ENCODE peak calls at places on chromosomes 12 and 14, in five cellular contexts. N is central memory CD4-positive, alpha-beta T cell; E is PC-9; G is EH; F is psoas muscle. J is an unnamed sample.

GRCh38 chr14:20661197-20661596 is 19.7 kb upstream of the OR6S1 start:
- DNase-seq in N (no peak), F (no peak), E (no peak), G (no peak), J (no peak)

GRCh38 chr12:54019924-54020586 is 8.2 kb upstream of the HOXC6 start:
- DNase-seq in E (no peak), G (peak; percentile 71), N (no peak), F (no peak), J (no peak)

GRCh38 chr14:36518586-36519430 is 1.2 kb downstream of the NKX2-1 start:
- DNase-seq in G (no peak), F (no peak), N (no peak), E (no peak), J (no peak)

GRCh38 chr12:65891987-65892481 is 67.8 kb downstream of the HMGA2 start:
- DNase-seq in E (peak; percentile 59), N (no peak), G (peak; percentile 100), F (peak; percentile 75), J (peak; percentile 93)

GRCh38 chr14:24238123-24238522 is 4.3 kb downstream of the TINF2 start:
- DNase-seq in E (no peak), G (no peak), F (no peak), N (no peak), J (peak; percentile 95)

GRCh38 chr14:89061696-89062095 is 237.2 kb downstream of the TTC8 start:
- DNase-seq in G (peak; percentile 54), N (no peak), F (no peak), E (no peak), J (no peak)

GRCh38 chr14:75971509-75971908 is 10.3 kb downstream of the TGFB3 start:
- DNase-seq in E (no peak), N (no peak), F (no peak), G (no peak), J (no peak)

GRCh38 chr14:105478624-105479305 is 4.1 kb downstream of the CRIP2 start:
- DNase-seq in G (no peak), N (no peak), F (no peak), E (no peak), J (no peak)

GRCh38 chr12:131949431-131950181 is at the start of gene EP400:
- DNase-seq in G (peak; percentile 95), F (peak; percentile 98), N (peak; percentile 90), E (peak; percentile 81), J (peak; percentile 94)

GRCh38 chr14:32934891-32935633 is 3.6 kb upstream of the NPAS3 start:
- DNase-seq in F (no peak), G (no peak), E (no peak), N (no peak), J (no peak)

GRCh38 chr12:47307680-47308399 is 228.1 kb upstream of the AMIGO2 start:
- DNase-seq in E (peak; percentile 56), F (no peak), G (peak; percentile 83), N (peak; percentile 61), J (peak; percentile 80)

GRCh38 chr12:30930238-30931010 is 3.9 kb downstream of the TSPAN11 start:
- DNase-seq in N (no peak), F (no peak), E (no peak), G (no peak), J (no peak)

GRCh38 chr14:105498430-105499255 is 7.6 kb downstream of the TEDC1 start:
- DNase-seq in F (no peak), G (no peak), N (no peak), E (peak; percentile 13), J (no peak)

GRCh38 chr12:122079038-122079531 is 529 bp downstream of the MLXIP start:
- DNase-seq in F (peak; percentile 48), E (peak; percentile 55), N (no peak), G (no peak), J (peak; percentile 54)

GRCh38 chr14:33668066-33668465 is 282.8 kb downstream of the EGLN3 start:
- DNase-seq in N (no peak), E (no peak), G (peak; percentile 77), F (no peak), J (no peak)

GRCh38 chr14:54182419-54183040 is 214.3 kb upstream of the CDKN3 start:
- DNase-seq in F (no peak), E (peak; percentile 53), G (peak; percentile 85), N (no peak), J (peak; percentile 79)

GRCh38 chr12:32305163-32305562 is 94.2 kb upstream of the FGD4 start:
- DNase-seq in G (no peak), N (peak; percentile 10), E (peak; percentile 50), F (no peak), J (peak; percentile 51)

GRCh38 chr12:54016478-54016964 is 7.7 kb downstream of the HOXC8 start:
- DNase-seq in N (no peak), E (no peak), F (no peak), G (peak; percentile 90), J (no peak)

GRCh38 chr12:111180830-111181726 is 187.8 kb downstream of the PHETA1 start:
- DNase-seq in E (no peak), F (peak; percentile 70), G (peak; percentile 6), N (no peak), J (no peak)

GRCh38 chr12:54526800-54527630 is 22.4 kb upstream of the PDE1B start:
- DNase-seq in F (peak; percentile 22), E (no peak), G (peak; percentile 41), N (no peak), J (peak; percentile 56)

GRCh38 chr12:98578821-98579220 is 14.7 kb upstream of the SLC25A3 start:
- DNase-seq in N (no peak), E (peak; percentile 38), G (peak; percentile 18), F (no peak), J (peak; percentile 32)

GRCh38 chr12:115203661-115204060 is 519.7 kb upstream of the TBX3 start:
- DNase-seq in G (peak; percentile 25), N (no peak), F (no peak), E (no peak), J (no peak)

GRCh38 chr12:93108958-93109357 is 179.9 kb upstream of the EEA1 start:
- DNase-seq in N (no peak), E (no peak), F (no peak), G (peak; percentile 77), J (no peak)

GRCh38 chr14:36091096-36091495 is 85.4 kb downstream of the PTCSC3 start:
- DNase-seq in F (no peak), G (peak; percentile 95), E (peak; percentile 59), N (no peak), J (peak; percentile 93)